ENCODE peak calls at places on chromosomes 2 and 18, in nine cellular contexts. V, D, E, P, Z, W, M, L and C are unnamed samples. For H3K36me3, the result is how much of the 10 kb centered on the place peaks cover.

GRCh38 chr2:214966420-214966819 is 156.9 kb upstream of the BARD1 start:
- DNase-seq in V (no peak), D (no peak), E (no peak), P (no peak), Z (no peak), W (no peak), M (no peak), L (no peak), C (no peak)

GRCh38 chr2:47512581-47513083 is 109.7 kb downstream of the MSH2 start:
- DNase-seq in V (no peak), D (no peak), E (no peak), P (no peak), Z (no peak), W (no peak), M (no peak), L (no peak), C (peak)

GRCh38 chr18:55522011-55522410 is 66.0 kb downstream of the TCF4 start:
- DNase-seq in V (no peak), D (peak), E (no peak), P (peak), Z (no peak), W (no peak), M (no peak), L (no peak), C (peak)

GRCh38 chr18:22914633-22915032 is 18.5 kb upstream of the RBBP8 start:
- DNase-seq in V (no peak), D (no peak), E (no peak), P (no peak), Z (no peak), W (no peak), M (no peak), L (no peak), C (no peak)

GRCh38 chr18:33020877-33021276 is 248.1 kb upstream of the KLHL14 start:
- DNase-seq in V (no peak), D (no peak), E (no peak), P (no peak), Z (no peak), W (no peak), M (no peak), L (no peak), C (no peak)

GRCh38 chr2:230129343-230129742 is 60.6 kb upstream of the SLC16A14 start:
- DNase-seq in V (no peak), D (no peak), E (no peak), P (no peak), Z (no peak), W (no peak), M (no peak), L (no peak), C (no peak)

GRCh38 chr2:148814853-148815419 is 60.1 kb upstream of the KIF5C start:
- DNase-seq in V (no peak), D (peak), E (no peak), P (no peak), Z (no peak), W (peak), M (no peak), L (peak), C (peak)

GRCh38 chr18:40314199-40314598 is 1640.8 kb upstream of the PIK3C3 start:
- DNase-seq in V (no peak), D (no peak), E (no peak), P (no peak), Z (no peak), W (no peak), M (no peak), L (no peak), C (peak)

GRCh38 chr2:158575051-158575635 is 118.4 kb downstream of the PKP4 start:
- DNase-seq in V (no peak), D (no peak), E (no peak), P (no peak), Z (no peak), W (no peak), M (no peak), L (no peak), C (no peak)

GRCh38 chr2:119517433-119517832 is 6.8 kb downstream of the SCTR start:
- DNase-seq in V (no peak), D (peak), E (no peak), P (peak), Z (peak), W (peak), M (no peak), L (peak), C (peak)

GRCh38 chr18:9530226-9531009 is 55.1 kb downstream of the RALBP1 start:
- DNase-seq in V (no peak), D (no peak), E (no peak), P (no peak), Z (no peak), W (no peak), M (no peak), L (no peak), C (no peak)

GRCh38 chr18:78796693-78797455 is 182.7 kb upstream of the SALL3 start:
- DNase-seq in V (no peak), D (no peak), E (peak), P (no peak), Z (no peak), W (no peak), M (no peak), L (no peak), C (no peak)

GRCh38 chr2:169862816-169863215 is 35.6 kb downstream of the UBR3 start:
- DNase-seq in V (no peak), D (no peak), E (no peak), P (no peak), Z (no peak), W (no peak), M (no peak), L (no peak), C (no peak)

GRCh38 chr2:29130295-29130694 is 15.1 kb downstream of the CLIP4 start:
- DNase-seq in V (peak), D (no peak), E (no peak), P (peak), Z (no peak), W (no peak), M (no peak), L (no peak), C (peak)

GRCh38 chr2:72959554-72959953 is 42.2 kb downstream of the EMX1 start:
- DNase-seq in V (no peak), D (no peak), E (no peak), P (no peak), Z (no peak), W (no peak), M (no peak), L (no peak), C (no peak)
- H3K4me3 ChIP-seq in V (no peak), D (no peak), E (no peak), P (no peak), Z (no peak), W (no peak), M (no peak), L (no peak), C (no peak)

DNA sequence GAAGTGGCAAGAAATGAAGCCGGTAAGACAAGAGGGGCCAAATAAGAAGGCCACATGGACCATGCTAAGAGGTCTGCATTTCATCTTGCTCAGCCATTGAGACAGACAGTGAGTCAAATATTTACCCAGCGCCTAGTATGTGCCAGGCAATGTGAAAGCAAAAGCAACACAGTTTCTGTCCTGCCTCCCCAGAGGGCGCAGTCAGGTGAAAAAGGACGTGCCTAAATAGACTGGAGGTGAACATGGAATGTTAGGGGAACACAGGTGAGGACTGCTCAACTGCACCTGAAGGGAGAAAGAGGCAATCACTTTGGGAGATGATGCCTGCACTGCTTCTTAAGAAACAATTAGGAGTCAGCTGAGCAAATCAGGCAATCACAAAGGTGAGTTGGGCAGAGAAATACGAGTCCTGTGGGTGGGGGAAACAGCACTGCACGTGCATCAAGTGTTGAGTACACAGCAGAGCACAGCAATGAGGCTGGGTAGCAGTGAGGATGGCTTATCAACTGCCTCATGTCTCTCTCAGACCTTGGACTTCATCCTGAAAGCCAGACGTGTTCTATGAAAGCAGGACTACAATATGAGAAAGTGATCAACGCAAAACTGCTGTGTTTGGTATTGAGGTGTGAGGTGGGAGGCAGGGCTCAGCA is 218.3 kb upstream of the SMAD7 start:
- DNase-seq in V (no peak), D (peak), E (no peak), P (peak), Z (no peak), W (peak), M (no peak), L (no peak), C (no peak)
- TF ChIP-seq CTCF in V (no peak), D (no peak), E (no peak), P (no peak), Z (no peak), W (no peak), M (no peak), L (no peak), C (no peak)

GRCh38 chr18:26083099-26083498 is 7.3 kb downstream of the SS18 start:
- DNase-seq in V (no peak), D (no peak), E (no peak), P (no peak), Z (no peak), W (no peak), M (no peak), L (no peak), C (no peak)
- H3K36me3 ChIP-seq in V (under half), D (under half), E (under half), P (under half), Z (under half), W (half or more), M (under half), L (under half), C (under half)

DNA sequence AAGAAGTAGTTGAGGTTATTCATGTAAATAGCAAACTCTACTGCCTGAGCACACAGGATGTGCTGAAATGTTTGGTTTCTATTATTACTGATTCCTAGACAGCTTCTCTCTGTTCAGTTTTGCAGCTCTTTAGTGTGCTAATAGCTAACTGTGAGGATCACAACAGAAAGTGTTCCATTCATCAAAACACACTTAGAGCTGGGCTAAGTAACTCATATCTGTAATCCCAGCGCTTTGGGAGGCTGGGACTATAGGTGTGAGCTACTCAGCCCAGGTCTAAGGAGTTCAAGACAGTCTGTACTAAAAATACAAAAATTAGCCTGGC is 63.2 kb downstream of the MOGAT1 start:
- DNase-seq in V (no peak), D (no peak), E (no peak), P (no peak), Z (no peak), W (no peak), M (no peak), L (no peak), C (no peak)
- H3K4me3 ChIP-seq in V (no peak), D (no peak), E (no peak), P (no peak), Z (no peak), W (no peak), M (no peak), L (no peak), C (no peak)